ENCODE peak calls at places on chromosomes 4 and X, in six cellular contexts. S is HCT116; F is Jurkat, Clone E6-1; V is ascending aorta; O is bronchial epithelial cell; M is AG04449. D is an unnamed sample.

GRCh38 chr4:146916479-146917076 is 29.1 kb downstream of the TTC29 start:
- DNase-seq in O (peak; percentile 52), F (peak; percentile 20), M (peak; percentile 4), V (no peak), S (peak; percentile 26), D (no peak)

GRCh38 chr4:85149656-85150055 is 183.2 kb upstream of the WDFY3 start:
- DNase-seq in F (no peak), S (no peak), O (peak; percentile 50), M (no peak), V (no peak), D (peak; percentile 89)

GRCh38 chrX:118665204-118665603 is 62.2 kb upstream of the IL13RA1 start:
- DNase-seq in O (peak; percentile 31), S (no peak), V (no peak), M (no peak), F (no peak), D (no peak)

GRCh38 chr4:108592674-108592986 is 27.7 kb upstream of the RPL34 start:
- DNase-seq in M (no peak), V (no peak), S (no peak), F (no peak), O (no peak), D (no peak)

GRCh38 chr4:2914220-2915126 is 48.7 kb downstream of the NOP14 start:
- DNase-seq in V (no peak), O (no peak), S (no peak), F (peak; percentile 44), M (no peak), D (no peak)

GRCh38 chr4:115187136-115187535 is 73.7 kb upstream of the NDST4 start:
- DNase-seq in S (no peak), O (peak; percentile 17), V (no peak), F (no peak), M (no peak), D (peak; percentile 26)

GRCh38 chr4:40194602-40195161 is 2.1 kb upstream of the RHOH start:
- DNase-seq in V (no peak), F (peak; percentile 89), O (no peak), S (no peak), M (no peak), D (no peak)

GRCh38 chr4:113997206-113997605 is 17.8 kb upstream of the ARSJ start:
- DNase-seq in V (no peak), M (no peak), F (no peak), O (peak; percentile 74), S (no peak), D (no peak)

GRCh38 chr4:62324215-62324614 is 1124.1 kb downstream of the ADGRL3 start:
- DNase-seq in O (no peak), V (no peak), M (no peak), F (no peak), S (no peak), D (no peak)

GRCh38 chr4:42313872-42314271 is 83.4 kb upstream of the SHISA3 start:
- DNase-seq in O (no peak), S (no peak), M (no peak), V (no peak), F (no peak), D (no peak)

GRCh38 chr4:11011249-11011648 is 326.7 kb upstream of the CLNK start:
- DNase-seq in F (no peak), S (no peak), O (peak; percentile 55), M (no peak), V (no peak), D (no peak)

GRCh38 chr4:126470862-126471261 is 1156.1 kb downstream of the FAT4 start:
- DNase-seq in F (no peak), O (peak; percentile 72), M (no peak), V (no peak), S (no peak), D (no peak)

GRCh38 chr4:87051121-87051713 is 116.4 kb downstream of the AFF1 start:
- DNase-seq in O (no peak), F (no peak), V (no peak), M (no peak), S (no peak), D (no peak)

GRCh38 chrX:115589419-115589818 is 28.4 kb downstream of the PLS3 start:
- DNase-seq in F (no peak), S (no peak), V (no peak), M (no peak), O (peak; percentile 84), D (no peak)

GRCh38 chr4:113222006-113222405 is 172.6 kb downstream of the ANK2 start:
- DNase-seq in O (no peak), F (no peak), V (no peak), M (peak; percentile 38), S (no peak), D (no peak)

GRCh38 chr4:8297691-8298485 is 28.3 kb downstream of the HTRA3 start:
- DNase-seq in O (no peak), S (no peak), F (no peak), V (no peak), M (no peak), D (no peak)

GRCh38 chr4:5798447-5798846 is 87.4 kb downstream of the EVC start:
- DNase-seq in F (no peak), V (no peak), S (no peak), M (no peak), O (no peak), D (no peak)

GRCh38 chr4:22897520-22898108 is 204.9 kb downstream of the GBA3 start:
- DNase-seq in O (peak; percentile 18), M (no peak), V (no peak), F (peak; percentile 22), S (peak; percentile 3), D (no peak)

GRCh38 chr4:58611012-58611411 is 1500.8 kb upstream of the IGFBP7 start:
- DNase-seq in F (no peak), V (no peak), O (no peak), S (no peak), M (no peak), D (no peak)

GRCh38 chr4:116849620-116850019 is 235.8 kb downstream of the TRAM1L1 start:
- DNase-seq in V (no peak), O (no peak), M (no peak), S (no peak), F (no peak), D (no peak)

GRCh38 chrX:23513121-23513520 is 154.2 kb upstream of the PRDX4 start:
- DNase-seq in M (no peak), V (no peak), F (no peak), O (no peak), S (no peak), D (no peak)

GRCh38 chr4:153151535-153152452 is 52.4 kb upstream of the TRIM2 start:
- DNase-seq in S (no peak), V (no peak), F (no peak), O (peak; percentile 35), M (no peak), D (no peak)

GRCh38 chrX:71989768-71990167 is 79.1 kb downstream of the NHSL2 start:
- DNase-seq in S (no peak), V (no peak), F (no peak), M (peak; percentile 38), O (peak; percentile 71), D (no peak)

GRCh38 chrX:153640045-153640686 is 6.8 kb upstream of the DUSP9 start:
- DNase-seq in F (no peak), S (no peak), O (no peak), M (no peak), V (no peak), D (no peak)

GRCh38 chrX:129006491-129006890 is 516.8 kb downstream of the SMARCA1 start:
- DNase-seq in S (no peak), O (no peak), V (no peak), F (no peak), M (no peak), D (no peak)

GRCh38 chr4:156764145-156764544 is 207.5 kb downstream of the PDGFC start:
- DNase-seq in M (no peak), S (no peak), F (no peak), O (no peak), V (no peak), D (no peak)

GRCh38 chr4:156765277-156765676 is 206.3 kb downstream of the PDGFC start:
- DNase-seq in S (no peak), V (no peak), F (no peak), O (no peak), M (no peak), D (no peak)

GRCh38 chr4:156762851-156763250 is 208.7 kb downstream of the PDGFC start:
- DNase-seq in O (no peak), F (no peak), V (no peak), S (no peak), M (no peak), D (no peak)

GRCh38 chr4:156763511-156763910 is 208.1 kb downstream of the PDGFC start:
- DNase-seq in S (no peak), F (no peak), O (no peak), V (no peak), M (no peak), D (no peak)

DNA sequence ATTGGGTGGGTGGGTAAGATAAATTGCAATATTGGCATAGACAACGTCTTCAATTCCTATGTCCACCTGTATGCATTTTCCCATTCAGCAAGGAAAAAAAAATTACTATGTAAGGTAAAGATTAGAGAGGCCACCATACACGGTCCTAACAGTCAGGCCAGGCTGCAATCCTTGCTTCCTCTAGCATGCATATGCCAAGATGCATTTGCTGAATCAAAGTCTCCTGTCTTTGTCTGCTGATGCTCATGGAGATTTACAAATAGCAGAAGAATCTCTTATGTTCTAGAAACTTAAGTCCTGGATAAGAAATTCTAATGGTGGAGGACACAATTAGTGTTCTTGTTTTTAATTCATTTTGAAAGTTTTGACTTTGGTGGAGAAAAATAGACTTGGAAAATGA is 206.8 kb downstream of the PDGFC start:
- DNase-seq in S (no peak), O (no peak), V (no peak), M (no peak), F (no peak), D (no peak)
- H3K4me3 ChIP-seq in S (no peak overlapping the region), O (no peak overlapping the region), V (no peak overlapping the region), M (no peak overlapping the region), F (no peak overlapping the region), D (no peak overlapping the region)

DNA sequence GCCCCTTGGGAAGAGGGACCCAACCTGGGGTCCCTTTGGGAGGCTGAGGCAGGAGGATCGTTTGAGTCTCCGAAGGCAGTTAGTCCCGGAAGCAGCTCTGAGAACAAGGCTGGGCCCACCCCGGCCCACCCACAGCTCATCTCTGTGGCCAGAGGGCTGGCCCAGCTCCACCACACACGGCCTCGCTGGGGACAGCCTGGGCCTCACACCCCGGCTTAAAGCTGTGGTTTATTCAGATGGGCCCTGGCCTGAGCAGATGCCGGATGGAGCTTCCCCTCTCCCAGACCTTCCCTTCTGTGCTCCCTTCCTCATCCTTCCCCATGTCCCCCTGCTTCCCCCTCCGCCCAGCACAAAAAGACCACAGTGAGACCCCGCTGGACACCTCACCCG is 54.4 kb downstream of the FAM53A start:
- DNase-seq in O (no peak), V (no peak), S (no peak), F (no peak), M (no peak), D (no peak)
- H3K4me3 ChIP-seq in O (no peak overlapping the region), V (no peak overlapping the region), S (no peak overlapping the region), F (no peak overlapping the region), M (no peak overlapping the region), D (no peak overlapping the region)

GRCh38 chr4:47032405-47033106 is 1.2 kb downstream of the GABRB1 start:
- DNase-seq in O (peak; percentile 23), V (no peak), M (no peak), F (no peak), S (no peak), D (no peak)
- H3K4me3 ChIP-seq in O (peak overlapping the region; percentile 15), V (peak overlapping the region; percentile 48), M (peak overlapping the region; percentile 67), F (no peak overlapping the region), S (no peak overlapping the region), D (peak overlapping the region; percentile 51)

DNA sequence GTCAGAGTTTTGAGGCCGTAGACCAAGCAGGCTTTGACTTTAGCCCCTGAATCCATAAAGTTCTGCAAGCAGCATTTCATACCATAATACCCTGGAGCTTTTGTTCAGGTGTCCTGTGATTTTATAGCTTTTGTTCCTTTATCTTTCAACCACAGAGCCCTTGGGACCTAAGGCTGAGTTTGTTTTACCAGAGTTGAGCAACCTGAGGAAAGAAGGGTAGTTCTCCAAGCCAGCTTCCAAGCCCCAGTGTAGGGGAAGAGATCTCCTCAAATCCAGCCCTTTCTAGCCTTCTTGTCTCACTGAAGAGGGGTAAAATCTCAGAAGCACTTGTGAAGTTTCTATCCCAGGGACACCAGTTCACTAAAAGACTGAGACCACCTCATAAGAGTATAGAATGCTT is 35.1 kb downstream of the MAGED2 start:
- DNase-seq in F (no peak), M (no peak), V (no peak), S (no peak), O (no peak), D (no peak)
- H3K4me3 ChIP-seq in F (no peak overlapping the region), M (no peak overlapping the region), V (no peak overlapping the region), S (no peak overlapping the region), O (no peak overlapping the region), D (no peak overlapping the region)